ENCODE peak calls at places on chromosomes 13 and 19, in five cellular contexts. One of them, this sample, is unnamed.

GRCh38 chr19:50173144-50173543 is 10.1 kb upstream of the IZUMO2 start:
- DNase-seq in breast epithelium: no peak
- DNase-seq in body of pancreas: no peak
- DNase-seq in heart right ventricle: no peak
- DNase-seq in upper lobe of right lung: no peak
- DNase-seq in this sample: no peak

GRCh38 chr13:102038787-102039186 is 363.1 kb downstream of the FGF14 start:
- DNase-seq in heart right ventricle: no peak
- DNase-seq in upper lobe of right lung: no peak
- DNase-seq in body of pancreas: no peak
- DNase-seq in breast epithelium: no peak
- DNase-seq in this sample: no peak

GRCh38 chr13:97353927-97354326 is 80.0 kb upstream of the RAP2A start:
- DNase-seq in body of pancreas: no peak
- DNase-seq in breast epithelium: no peak
- DNase-seq in upper lobe of right lung: no peak
- DNase-seq in heart right ventricle: no peak
- DNase-seq in this sample: no peak

GRCh38 chr19:18020212-18021067 is 12.5 kb downstream of the ARRDC2 start:
- DNase-seq in upper lobe of right lung: peak
- DNase-seq in body of pancreas: peak
- DNase-seq in heart right ventricle: peak
- DNase-seq in breast epithelium: peak
- DNase-seq in this sample: peak

GRCh38 chr13:44404261-44405139 is 30.9 kb downstream of the SERP2 start:
- DNase-seq in heart right ventricle: no peak
- DNase-seq in body of pancreas: no peak
- DNase-seq in breast epithelium: peak
- DNase-seq in upper lobe of right lung: no peak
- DNase-seq in this sample: peak

GRCh38 chr19:50514346-50515167 is 844 bp upstream of the ASPDH start:
- DNase-seq in upper lobe of right lung: no peak
- DNase-seq in body of pancreas: no peak
- DNase-seq in breast epithelium: no peak
- DNase-seq in heart right ventricle: no peak
- DNase-seq in this sample: no peak

GRCh38 chr19:1211494-1212234 is 6.1 kb downstream of the STK11 start:
- DNase-seq in body of pancreas: peak
- DNase-seq in breast epithelium: peak
- DNase-seq in heart right ventricle: peak
- DNase-seq in upper lobe of right lung: peak
- DNase-seq in this sample: no peak

GRCh38 chr19:55646889-55647731 is 902 bp upstream of the CCDC106 start:
- DNase-seq in breast epithelium: no peak
- DNase-seq in heart right ventricle: no peak
- DNase-seq in body of pancreas: no peak
- DNase-seq in upper lobe of right lung: no peak
- DNase-seq in this sample: no peak

GRCh38 chr13:30918662-30919405 is 12.8 kb downstream of the MEDAG start:
- DNase-seq in heart right ventricle: no peak
- DNase-seq in upper lobe of right lung: no peak
- DNase-seq in breast epithelium: no peak
- DNase-seq in body of pancreas: no peak
- DNase-seq in this sample: no peak

GRCh38 chr13:24738366-24738847 is 25.6 kb upstream of the RNF17 start:
- DNase-seq in breast epithelium: no peak
- DNase-seq in upper lobe of right lung: no peak
- DNase-seq in heart right ventricle: no peak
- DNase-seq in body of pancreas: no peak
- DNase-seq in this sample: no peak

GRCh38 chr19:52603558-52604207 is 33.6 kb downstream of the ZNF701 start:
- DNase-seq in breast epithelium: no peak
- DNase-seq in heart right ventricle: no peak
- DNase-seq in body of pancreas: no peak
- DNase-seq in upper lobe of right lung: peak
- DNase-seq in this sample: peak

GRCh38 chr19:52600639-52601024 is 30.5 kb downstream of the ZNF701 start:
- DNase-seq in breast epithelium: no peak
- DNase-seq in body of pancreas: no peak
- DNase-seq in upper lobe of right lung: peak
- DNase-seq in heart right ventricle: no peak
- DNase-seq in this sample: peak

GRCh38 chr19:52599241-52599640 is 29.2 kb downstream of the ZNF701 start:
- DNase-seq in body of pancreas: no peak
- DNase-seq in heart right ventricle: no peak
- DNase-seq in breast epithelium: no peak
- DNase-seq in upper lobe of right lung: no peak
- DNase-seq in this sample: no peak

GRCh38 chr19:52602931-52603330 is 32.8 kb downstream of the ZNF701 start:
- DNase-seq in breast epithelium: no peak
- DNase-seq in body of pancreas: no peak
- DNase-seq in upper lobe of right lung: no peak
- DNase-seq in heart right ventricle: no peak
- DNase-seq in this sample: no peak

DNA sequence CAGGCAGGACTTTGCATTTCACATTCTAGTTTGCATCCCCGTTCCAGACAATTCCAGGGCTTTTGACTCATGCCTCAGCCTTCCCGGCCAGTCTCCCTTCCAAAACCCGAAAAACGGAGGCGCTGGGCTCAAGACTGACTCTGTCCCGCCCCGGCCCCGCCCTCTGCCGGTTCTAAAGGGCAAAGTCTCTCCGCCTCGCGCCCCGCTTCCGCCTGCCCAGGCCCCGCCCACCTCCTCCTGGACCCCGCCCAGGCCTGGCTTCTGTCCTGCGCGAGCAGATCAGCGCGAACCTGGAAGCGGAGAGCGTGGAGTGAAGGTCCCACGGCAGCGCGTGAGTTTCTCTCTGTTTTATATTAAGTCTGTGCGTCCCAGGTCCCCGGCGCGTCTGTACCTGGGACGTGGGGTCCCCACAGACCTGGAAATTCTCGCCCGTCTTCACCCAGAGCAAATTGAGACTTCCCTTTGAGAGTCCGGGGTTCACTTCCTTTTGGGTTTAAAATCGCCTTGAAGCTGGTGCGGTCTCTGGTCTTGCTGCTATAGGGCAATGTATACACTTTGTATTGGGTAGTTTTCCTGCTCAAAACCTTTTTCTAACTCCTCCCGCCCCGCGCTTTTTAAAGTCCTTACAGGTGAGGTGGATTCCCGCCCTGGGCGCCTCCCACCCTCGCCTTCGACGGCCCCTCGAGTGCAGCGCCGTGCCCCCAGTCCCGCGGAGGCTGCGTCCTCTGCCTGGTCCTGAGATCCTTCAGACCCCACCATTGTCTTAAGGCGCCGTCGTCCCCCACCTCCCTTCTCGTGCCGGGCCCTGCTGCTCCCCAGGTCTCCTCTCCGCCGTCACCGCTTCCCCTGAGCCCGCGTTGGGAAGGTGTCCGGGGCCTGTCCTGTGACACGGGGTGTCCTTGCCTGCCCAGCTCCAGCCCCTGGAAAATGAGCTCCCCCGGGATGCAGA is 31.2 kb downstream of the ZNF701 start:
- DNase-seq in body of pancreas: peak
- DNase-seq in upper lobe of right lung: peak
- DNase-seq in heart right ventricle: peak
- DNase-seq in breast epithelium: peak
- DNase-seq in this sample: peak
- TF ChIP-seq CTCF in body of pancreas: peak
- TF ChIP-seq CTCF in upper lobe of right lung: peak
- TF ChIP-seq CTCF in heart right ventricle: peak
- TF ChIP-seq CTCF in breast epithelium: peak
- TF ChIP-seq CTCF in this sample: peak

DNA sequence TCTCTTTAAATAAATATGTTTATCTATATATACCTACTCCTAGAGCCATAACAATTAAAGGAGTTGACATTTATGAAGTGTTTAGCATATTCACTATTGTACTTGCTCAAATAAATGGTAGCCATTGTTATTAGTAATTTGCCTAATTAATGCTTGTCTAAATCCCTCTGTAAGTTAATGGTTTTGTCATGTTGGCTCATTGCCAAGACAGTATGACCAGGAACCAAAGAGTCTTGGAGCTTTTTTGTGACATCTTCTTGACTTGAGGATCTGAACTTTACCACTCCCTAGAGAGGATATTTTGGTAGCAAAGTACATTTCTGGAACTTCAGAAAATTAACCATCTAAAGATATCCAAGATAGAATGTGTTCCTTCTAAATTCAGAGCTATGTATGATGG is 15.5 kb downstream of the FRY start:
- DNase-seq in heart right ventricle: peak
- DNase-seq in upper lobe of right lung: no peak
- DNase-seq in breast epithelium: no peak
- DNase-seq in body of pancreas: no peak
- DNase-seq in this sample: no peak
- H3K27ac ChIP-seq in heart right ventricle: no peak
- H3K27ac ChIP-seq in upper lobe of right lung: no peak
- H3K27ac ChIP-seq in breast epithelium: no peak
- H3K27ac ChIP-seq in body of pancreas: no peak
- H3K27ac ChIP-seq in this sample: peak

GRCh38 chr19:57267294-57267693 is 13.0 kb upstream of the ZNF460 start:
- DNase-seq in breast epithelium: no peak
- DNase-seq in heart right ventricle: no peak
- DNase-seq in body of pancreas: no peak
- DNase-seq in upper lobe of right lung: no peak
- DNase-seq in this sample: no peak
- H3K4me3 ChIP-seq in breast epithelium: no peak
- H3K4me3 ChIP-seq in heart right ventricle: no peak
- H3K4me3 ChIP-seq in body of pancreas: no peak
- H3K4me3 ChIP-seq in upper lobe of right lung: no peak
- H3K4me3 ChIP-seq in this sample: no peak

DNA sequence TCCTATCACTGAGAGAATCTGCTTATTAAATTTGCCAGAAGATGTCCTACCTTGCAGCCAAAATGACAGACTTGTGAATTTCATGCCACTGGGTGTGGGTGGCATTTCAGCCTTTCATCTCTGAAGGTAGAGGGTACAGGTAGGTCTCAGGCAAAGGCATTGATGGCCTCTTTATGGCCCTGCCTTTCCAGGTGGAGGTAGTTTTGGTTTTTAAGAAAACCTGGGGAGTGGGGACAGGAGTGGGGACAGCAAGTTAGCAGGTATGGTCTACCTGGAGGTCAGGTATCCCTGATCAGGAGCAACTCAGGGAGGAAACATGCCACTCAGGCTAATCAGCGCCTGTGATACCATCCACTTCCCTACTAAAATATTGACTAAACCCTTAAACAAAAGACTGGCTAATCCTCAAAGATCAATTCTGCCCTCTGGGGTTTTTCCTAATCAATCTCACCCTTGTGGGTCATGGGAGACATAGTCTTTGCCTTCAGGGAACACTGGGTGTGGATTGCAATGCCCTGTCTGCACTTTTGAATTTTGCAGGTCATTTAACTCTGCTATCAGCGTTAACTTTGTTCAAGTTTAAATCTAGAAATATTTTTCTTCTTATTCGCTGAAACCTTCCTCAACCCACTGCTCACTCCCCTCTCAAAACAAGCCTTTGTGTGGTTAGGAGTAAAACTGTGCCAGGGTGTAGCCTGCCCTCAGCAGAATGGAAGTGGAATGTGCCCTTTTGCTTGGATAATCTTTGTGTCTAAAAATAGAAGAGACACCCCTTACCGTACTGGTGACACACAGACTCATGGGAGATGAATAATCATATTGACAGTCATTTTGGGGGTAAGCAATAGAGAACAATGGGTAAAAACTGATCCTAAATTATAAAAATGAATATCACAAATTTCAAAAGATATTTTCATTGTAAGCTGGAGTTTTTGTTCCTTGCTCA is 233.7 kb downstream of the COG6 start:
- DNase-seq in heart right ventricle: no peak
- DNase-seq in upper lobe of right lung: no peak
- DNase-seq in body of pancreas: no peak
- DNase-seq in breast epithelium: no peak
- DNase-seq in this sample: peak
- TF ChIP-seq CTCF in heart right ventricle: no peak
- TF ChIP-seq CTCF in upper lobe of right lung: no peak
- TF ChIP-seq CTCF in body of pancreas: no peak
- TF ChIP-seq CTCF in breast epithelium: no peak
- TF ChIP-seq CTCF in this sample: no peak

DNA sequence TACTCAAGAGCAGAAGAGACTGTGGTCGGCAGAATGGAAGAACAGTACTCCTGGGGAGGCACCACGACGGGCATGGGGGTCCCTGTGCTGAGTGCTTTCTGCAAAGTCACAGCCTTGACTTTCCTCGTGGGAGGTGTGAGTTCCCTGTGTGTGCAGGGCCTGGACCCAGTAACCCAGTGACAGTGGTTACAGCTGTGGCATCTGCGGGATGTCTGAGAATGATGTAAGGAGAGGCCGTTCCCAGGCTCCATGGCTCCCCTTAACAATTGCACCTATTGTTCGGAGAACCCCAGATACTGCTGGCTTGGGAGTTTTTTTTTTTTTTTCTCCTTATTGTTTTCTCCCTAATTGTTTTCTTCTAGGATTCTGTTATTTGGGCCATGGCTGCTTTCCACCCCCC is 5.1 kb upstream of the NANOS2 start:
- DNase-seq in breast epithelium: peak
- DNase-seq in body of pancreas: no peak
- DNase-seq in upper lobe of right lung: no peak
- DNase-seq in heart right ventricle: no peak
- DNase-seq in this sample: no peak
- H3K27ac ChIP-seq in breast epithelium: no peak
- H3K27ac ChIP-seq in body of pancreas: no peak
- H3K27ac ChIP-seq in upper lobe of right lung: no peak
- H3K27ac ChIP-seq in heart right ventricle: no peak
- H3K27ac ChIP-seq in this sample: no peak